ENCODE peak calls at places on chromosomes 3 and 15, in six cellular contexts. L is neural crest cell, B is RWPE2, W is transverse colon, T is PC-3, D is HL-60. U is an unnamed sample.

GRCh38 chr3:49397470-49397869 is 14.3 kb downstream of the RHOA start:
- DNase-seq in W (no peak), L (no peak), T (no peak), D (no peak), B (no peak), U (no peak)

GRCh38 chr15:60389261-60390077 is 8.3 kb downstream of the ANXA2 start:
- DNase-seq in L (no peak), B (no peak), T (no peak), W (no peak), D (no peak), U (no peak)

GRCh38 chr3:152328841-152329240 is 60.1 kb downstream of the MBNL1 start:
- DNase-seq in T (peak), W (no peak), B (no peak), L (no peak), D (no peak), U (no peak)

GRCh38 chr3:48155122-48155521 is 33.1 kb downstream of the CDC25A start:
- DNase-seq in T (peak), D (no peak), B (no peak), W (no peak), L (no peak), U (no peak)

GRCh38 chr3:185851046-185851445 is 26.2 kb upstream of the IGF2BP2 start:
- DNase-seq in D (no peak), W (no peak), L (no peak), B (no peak), T (peak), U (no peak)

GRCh38 chr15:81071130-81071529 is 62.9 kb upstream of the CFAP161 start:
- DNase-seq in L (no peak), W (no peak), D (no peak), T (no peak), B (no peak), U (no peak)

GRCh38 chr3:124951511-124952390 is 17.2 kb upstream of the MUC13 start:
- DNase-seq in L (no peak), D (no peak), B (no peak), W (peak), T (peak), U (no peak)

GRCh38 chr15:89377042-89377841 is 42.6 kb upstream of the POLG start:
- DNase-seq in D (no peak), T (no peak), B (no peak), L (no peak), W (no peak), U (no peak)

GRCh38 chr3:15438988-15439387 is 11.6 kb downstream of the EAF1 start:
- DNase-seq in L (no peak), T (no peak), B (no peak), D (no peak), W (no peak), U (no peak)

GRCh38 chr3:170787464-170787863 is 82.5 kb downstream of the RPL22L1 start:
- DNase-seq in B (no peak), L (no peak), D (no peak), T (no peak), W (no peak), U (no peak)

GRCh38 chr3:193734737-193735366 is 141.8 kb downstream of the OPA1 start:
- DNase-seq in D (no peak), L (no peak), W (no peak), T (no peak), B (no peak), U (no peak)

GRCh38 chr3:109005443-109005842 is 51.8 kb upstream of the GUCA1C start:
- DNase-seq in W (no peak), L (no peak), T (no peak), D (no peak), B (no peak), U (no peak)

GRCh38 chr3:65871305-65872141 is 167.2 kb downstream of the MAGI1 start:
- DNase-seq in W (peak), L (no peak), B (no peak), D (no peak), T (no peak), U (no peak)

GRCh38 chr15:40773496-40773895 is 3.7 kb downstream of the C15orf62 start:
- DNase-seq in D (no peak), T (no peak), W (no peak), B (no peak), L (no peak), U (no peak)

DNA sequence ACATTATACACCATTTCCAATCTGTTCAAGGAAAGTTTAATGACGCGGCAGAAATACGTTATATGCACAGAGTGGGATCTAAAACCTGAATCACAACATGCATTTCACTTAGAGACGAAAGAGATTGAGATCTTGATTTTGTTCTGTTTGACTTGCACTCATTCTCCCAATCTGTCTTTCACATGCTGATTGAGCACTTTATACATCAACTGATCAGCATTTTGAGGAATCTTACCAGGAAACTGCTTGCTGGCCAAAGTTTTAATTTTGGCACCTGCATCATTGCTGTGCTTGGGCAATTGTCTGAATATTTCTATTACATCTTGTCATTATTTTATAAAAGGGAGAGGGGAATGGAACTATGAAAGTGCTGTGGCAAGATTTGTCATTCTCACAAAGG is 47.7 kb upstream of the ATP10A start:
- DNase-seq in B (no peak), L (no peak), W (no peak), T (no peak), D (no peak), U (no peak)
- TF ChIP-seq CTCF in B (no peak), L (no peak), W (no peak), T (no peak), D (no peak), U (no peak)

DNA sequence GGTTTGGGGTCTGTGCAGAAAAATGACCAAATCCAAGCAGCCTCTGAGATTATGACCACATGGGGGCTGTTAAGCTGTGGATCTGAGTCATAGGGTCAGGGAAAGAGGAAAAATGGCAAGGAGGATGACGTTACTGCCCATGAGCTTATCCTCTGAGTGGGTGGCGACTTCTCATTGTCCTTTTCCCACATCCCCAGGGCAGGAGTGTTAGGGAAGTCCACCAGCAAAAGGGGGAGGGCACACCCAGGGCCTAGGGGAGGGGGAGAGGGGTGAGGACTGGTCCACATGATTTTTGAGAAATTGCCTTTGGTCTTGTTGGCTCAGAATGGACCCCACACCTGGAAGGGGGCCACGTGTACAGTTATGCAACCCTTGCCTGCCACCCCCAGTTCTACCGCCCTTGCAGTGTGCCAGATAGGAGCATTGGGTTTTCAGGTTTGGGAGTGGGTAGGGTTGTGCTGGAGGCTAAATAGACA is 2.6 kb downstream of the CD276 start:
- DNase-seq in T (peak), L (no peak), D (no peak), W (no peak), B (no peak), U (no peak)
- TF ChIP-seq CTCF in T (no peak), L (no peak), D (no peak), W (no peak), B (peak), U (no peak)

GRCh38 chr3:44883999-44884431 is 9.6 kb downstream of the TGM4 start:
- DNase-seq in T (peak), W (no peak), B (peak), D (no peak), L (no peak), U (no peak)
- TF ChIP-seq CTCF in T (no peak), W (no peak), B (no peak), D (no peak), L (no peak), U (no peak)

GRCh38 chr3:8501388-8502131 is at the start of gene LMCD1:
- DNase-seq in B (peak), T (peak), L (peak), D (no peak), W (peak), U (peak)
- TF ChIP-seq CTCF in B (no peak), T (no peak), L (no peak), D (no peak), W (peak), U (peak)

GRCh38 chr3:133899309-133899708 is 3.6 kb upstream of the RAB6B start:
- DNase-seq in W (no peak), B (no peak), L (no peak), T (no peak), D (no peak), U (no peak)

GRCh38 chr3:133896002-133896761 is 500 bp upstream of the RAB6B start:
- DNase-seq in L (no peak), W (no peak), D (no peak), T (no peak), B (no peak), U (peak)

GRCh38 chr3:133897547-133897946 is 1.9 kb upstream of the RAB6B start:
- DNase-seq in L (no peak), B (no peak), T (no peak), D (no peak), W (no peak), U (no peak)

GRCh38 chr3:133905376-133905775 is 9.7 kb upstream of the RAB6B start:
- DNase-seq in B (no peak), D (no peak), W (no peak), L (no peak), T (no peak), U (no peak)

DNA sequence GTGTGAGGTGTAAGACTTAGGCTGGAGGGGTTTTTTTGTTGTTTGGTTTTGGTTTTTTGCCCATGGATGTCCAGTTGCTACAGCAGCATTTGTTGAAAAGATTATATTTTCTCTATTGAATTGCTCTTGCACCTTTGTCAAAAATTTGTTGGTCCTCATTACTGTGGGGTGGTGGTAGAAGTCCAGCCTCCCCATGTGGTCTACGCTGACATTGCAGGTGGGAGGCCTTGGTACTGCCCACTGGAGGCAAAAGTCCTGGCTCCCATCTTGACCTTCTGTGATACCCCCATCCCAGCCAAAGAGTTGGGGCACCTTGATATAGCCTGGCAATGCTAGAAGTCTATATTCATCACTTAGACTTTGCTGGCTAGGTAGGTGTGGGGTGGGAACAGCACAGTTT is 5.4 kb upstream of the RAB6B start:
- DNase-seq in B (no peak), D (no peak), W (no peak), L (no peak), T (no peak), U (no peak)
- TF ChIP-seq CTCF in B (no peak), D (no peak), W (no peak), L (no peak), T (peak), U (no peak)

GRCh38 chr3:156674911-156675743 is 737 bp downstream of the TIPARP start:
- DNase-seq in B (peak), D (no peak), W (peak), L (peak), T (peak), U (peak)
- TF ChIP-seq CTCF in B (peak), D (no peak), W (peak), L (peak), T (peak), U (peak)

DNA sequence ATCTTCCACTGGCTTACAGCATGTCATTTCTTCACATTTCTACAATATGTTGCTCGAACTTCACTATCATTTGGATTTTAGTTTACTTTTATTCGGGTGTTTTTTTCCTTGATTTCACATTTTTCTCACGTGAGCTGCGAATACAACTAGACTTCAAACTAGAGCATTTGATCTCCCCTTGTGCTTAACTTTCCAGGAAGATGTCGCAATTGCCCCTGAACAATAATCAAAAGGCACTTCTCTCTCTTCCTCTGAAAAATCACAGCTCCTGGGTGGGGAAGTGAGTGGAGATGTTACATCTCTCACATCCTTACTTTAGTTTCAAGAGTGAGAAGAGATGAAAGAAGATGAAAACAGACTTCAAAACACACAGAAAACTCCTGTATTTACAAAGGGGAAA is 587.9 kb downstream of the TBL1XR1 start:
- DNase-seq in B (no peak), L (no peak), D (no peak), T (no peak), W (no peak), U (no peak)
- TF ChIP-seq CTCF in B (no peak), L (no peak), D (no peak), T (no peak), W (no peak), U (no peak)

DNA sequence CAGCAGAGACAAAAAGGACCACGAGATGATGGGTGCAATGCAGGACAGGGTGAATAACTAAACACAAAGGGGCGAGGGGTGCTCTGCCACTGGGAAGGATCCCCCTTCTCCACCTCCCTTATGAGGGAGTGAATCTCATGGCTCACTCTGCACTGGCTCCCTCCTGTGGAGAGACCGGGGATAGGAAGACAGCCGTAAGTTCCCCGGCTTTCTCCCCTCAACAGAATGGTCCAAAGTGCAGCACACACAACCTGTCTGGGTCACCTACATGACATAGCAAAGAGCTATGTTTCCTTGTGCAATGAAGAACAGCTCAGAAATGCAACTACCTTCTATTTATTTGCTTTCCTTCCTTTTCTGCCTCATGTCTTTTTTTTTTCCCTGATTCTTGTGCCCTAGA is 7.8 kb upstream of the ACSBG1 start:
- DNase-seq in L (peak), T (peak), D (no peak), B (peak), W (peak), U (peak)
- TF ChIP-seq CTCF in L (peak), T (peak), D (peak), B (no peak), W (no peak), U (no peak)

U was measured in nephron progenitor cell.